ENCODE peak calls at places on chromosomes 12 and 14, in four cellular contexts. L, A, B and N are unnamed samples.

GRCh38 chr12:70576341-70577282 is 60.6 kb downstream of the PTPRB start:
- DNase-seq in L (no peak), A (peak; percentile 73), B (peak; percentile 45), N (peak; percentile 63)

GRCh38 chr12:14885718-14886201 is at the start of gene MGP:
- DNase-seq in L (peak; percentile 77), A (no peak), B (no peak), N (no peak)

GRCh38 chr12:122969657-122970056 is 3.4 kb upstream of the ABCB9 start:
- DNase-seq in L (no peak), A (no peak), B (peak; percentile 67), N (no peak)

GRCh38 chr12:96189781-96190180 is 4.4 kb upstream of the ELK3 start:
- DNase-seq in L (no peak), A (no peak), B (no peak), N (no peak)

GRCh38 chr12:67952787-67953186 is 36.5 kb upstream of the IFNG-AS1 start:
- DNase-seq in L (no peak), A (no peak), B (no peak), N (no peak)

GRCh38 chr12:45655186-45655585 is 74.3 kb upstream of the ARID2 start:
- DNase-seq in L (no peak), A (peak; percentile 65), B (no peak), N (no peak)

GRCh38 chr14:98599082-98599481 is 672.9 kb downstream of the BCL11B start:
- DNase-seq in L (no peak), A (no peak), B (no peak), N (no peak)

GRCh38 chr12:128078311-128078851 is 188.6 kb upstream of the TMEM132C start:
- DNase-seq in L (no peak), A (no peak), B (no peak), N (no peak)

GRCh38 chr14:51582437-51582836 is 69.3 kb upstream of the FRMD6 start:
- DNase-seq in L (no peak), A (no peak), B (no peak), N (no peak)

GRCh38 chr12:89243786-89244185 is 108.5 kb downstream of the DUSP6 start:
- DNase-seq in L (no peak), A (no peak), B (no peak), N (no peak)

GRCh38 chr12:42892702-42893101 is 303.2 kb upstream of the PRICKLE1 start:
- DNase-seq in L (no peak), A (no peak), B (no peak), N (no peak)

GRCh38 chr12:29427964-29428363 is 47.0 kb upstream of the ERGIC2 start:
- DNase-seq in L (no peak), A (no peak), B (no peak), N (no peak)

GRCh38 chr12:48954781-48955501 is 2.3 kb downstream of the ARF3 start:
- DNase-seq in L (no peak), A (no peak), B (no peak), N (no peak)

GRCh38 chr14:59585891-59586554 is 9.4 kb upstream of the CCDC175 start:
- DNase-seq in L (no peak), A (peak; percentile 3), B (no peak), N (peak; percentile 93)

GRCh38 chr12:89067436-89067835 is 284.9 kb downstream of the DUSP6 start:
- DNase-seq in L (no peak), A (no peak), B (no peak), N (no peak)

GRCh38 chr12:4720637-4720995 is 416 bp downstream of the GALNT8 start:
- DNase-seq in L (no peak), A (no peak), B (no peak), N (no peak)